ENCODE peak calls at places on chromosomes 2 and 18, in seven cellular contexts. L is H1, Q is HCT116, N is SK-N-SH, C is HepG2, T is IMR-90, U is K562. B is an unnamed sample.

GRCh38 chr2:46377287-46377605 is 80.0 kb downstream of the EPAS1 start:
- DNase-seq in L (no peak), Q (no peak), N (peak; percentile 47), C (no peak), T (no peak), U (peak; percentile 21), B (no peak)

GRCh38 chr2:94622113-94622618 is 249.1 kb upstream of the TEKT4 start:
- DNase-seq in L (no peak), Q (no peak), N (peak; percentile 8), C (no peak), T (no peak), U (no peak), B (no peak)

GRCh38 chr18:8685141-8685913 is 20.0 kb upstream of the MTCL1 start:
- DNase-seq in L (no peak), Q (no peak), N (no peak), C (no peak), T (peak; percentile 32), U (no peak), B (no peak)

GRCh38 chr2:72211777-72212515 is 64.3 kb upstream of the CYP26B1 start:
- DNase-seq in L (no peak), Q (no peak), N (no peak), C (no peak), T (peak; percentile 75), U (no peak), B (no peak)

GRCh38 chr2:46915281-46915810 is at the start of gene MCFD2:
- DNase-seq in L (no peak), Q (no peak), N (no peak), C (no peak), T (no peak), U (peak; percentile 30), B (no peak)

GRCh38 chr2:175729049-175729706 is 272.9 kb downstream of the LNPK start:
- DNase-seq in L (no peak), Q (no peak), N (no peak), C (no peak), T (no peak), U (no peak), B (no peak)

GRCh38 chr2:236177967-236178909 is 10.1 kb upstream of the GBX2 start:
- DNase-seq in L (no peak), Q (peak; percentile 56), N (peak; percentile 93), C (peak; percentile 54), T (peak; percentile 30), U (peak; percentile 73), B (no peak)

GRCh38 chr2:173153486-173153885 is 77.8 kb downstream of the MAP3K20 start:
- DNase-seq in L (no peak), Q (no peak), N (no peak), C (no peak), T (peak; percentile 35), U (no peak), B (no peak)

GRCh38 chr2:6926071-6926732 is 9.0 kb downstream of the RNF144A start:
- DNase-seq in L (no peak), Q (no peak), N (no peak), C (no peak), T (no peak), U (no peak), B (no peak)

GRCh38 chr2:1690056-1690775 is 54.1 kb downstream of the PXDN start:
- DNase-seq in L (no peak), Q (no peak), N (peak; percentile 52), C (no peak), T (no peak), U (no peak), B (no peak)

GRCh38 chr18:24293254-24293653 is 104.4 kb downstream of the OSBPL1A start:
- DNase-seq in L (no peak), Q (no peak), N (no peak), C (no peak), T (no peak), U (no peak), B (no peak)

GRCh38 chr2:158530829-158531228 is 74.1 kb downstream of the PKP4 start:
- DNase-seq in L (no peak), Q (no peak), N (no peak), C (no peak), T (no peak), U (no peak), B (no peak)

GRCh38 chr2:159010963-159011362 is 42.5 kb downstream of the TANC1 start:
- DNase-seq in L (no peak), Q (no peak), N (no peak), C (no peak), T (peak; percentile 69), U (no peak), B (no peak)

GRCh38 chr2:106193491-106193976 is 567 bp downstream of the UXS1 start:
- DNase-seq in L (no peak), Q (no peak), N (peak; percentile 70), C (peak; percentile 15), T (no peak), U (peak; percentile 44), B (no peak)

GRCh38 chr2:142989276-142990204 is 112.1 kb downstream of the KYNU start:
- DNase-seq in L (no peak), Q (peak; percentile 24), N (no peak), C (peak; percentile 44), T (peak; percentile 71), U (peak; percentile 13), B (no peak)

GRCh38 chr2:149817206-149817605 is 229.6 kb upstream of the MMADHC start:
- DNase-seq in L (no peak), Q (no peak), N (no peak), C (no peak), T (no peak), U (no peak), B (no peak)

GRCh38 chr2:50492452-50492851 is 539.5 kb downstream of the NRXN1 start:
- DNase-seq in L (peak; percentile 27), Q (peak; percentile 35), N (peak; percentile 57), C (peak; percentile 54), T (peak; percentile 65), U (peak; percentile 58), B (peak; percentile 5)

DNA sequence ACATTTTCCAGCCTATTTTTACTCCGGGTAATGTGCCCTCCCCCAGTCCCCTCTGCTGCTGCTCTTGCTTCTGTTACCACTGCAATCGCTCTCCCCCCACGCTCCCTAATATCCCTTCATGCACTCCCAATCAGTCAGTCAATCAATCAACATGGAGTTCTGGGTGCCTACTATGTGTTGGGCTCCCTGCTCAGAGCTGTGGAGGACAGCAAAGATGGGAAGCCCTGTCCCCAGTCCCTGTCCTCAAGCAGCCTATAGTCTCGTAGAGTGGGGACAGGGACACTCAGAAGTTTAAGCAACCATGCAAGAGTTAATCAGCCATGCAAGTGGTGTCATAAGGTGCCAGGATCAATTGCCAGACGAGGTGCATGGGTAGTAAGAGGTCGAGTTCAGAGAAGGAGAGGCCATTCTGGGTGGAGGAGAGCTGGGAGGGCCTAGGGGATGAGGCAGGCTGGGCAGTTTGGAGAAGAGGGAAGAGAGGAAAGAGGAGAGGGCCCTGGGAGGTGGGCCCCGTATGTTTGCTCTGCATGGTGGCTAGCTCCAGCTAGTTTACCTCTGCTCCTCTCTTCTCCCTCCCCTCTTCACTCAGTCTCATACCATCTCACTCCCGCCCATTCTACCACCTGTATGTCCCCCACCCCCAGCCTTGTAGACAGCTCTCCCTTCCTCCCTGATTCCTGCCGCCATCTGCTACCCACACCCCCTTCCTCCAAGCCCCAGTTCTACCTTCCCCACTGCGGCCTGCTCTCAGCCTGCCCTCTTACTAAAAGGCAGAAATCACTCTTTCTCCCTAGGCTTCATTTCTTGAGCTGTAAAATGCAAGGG is 3.9 kb downstream of the ASIC4 start:
- DNase-seq in L (no peak), Q (no peak), N (no peak), C (no peak), T (no peak), U (no peak), B (no peak)
- H3K4me2 ChIP-seq in L (no peak overlapping the region), Q (no peak overlapping the region), N (no peak overlapping the region), C (no peak overlapping the region), T (no peak overlapping the region), U (peak overlapping the region; percentile 78), B (no peak overlapping the region)

GRCh38 chr18:37544196-37544595 is 21.4 kb downstream of the CELF4 start:
- DNase-seq in L (no peak), Q (no peak), N (no peak), C (no peak), T (no peak), U (no peak), B (no peak)

GRCh38 chr18:37543321-37543720 is 22.3 kb downstream of the CELF4 start:
- DNase-seq in L (no peak), Q (no peak), N (no peak), C (no peak), T (no peak), U (no peak), B (no peak)

GRCh38 chr18:37545461-37545860 is 20.1 kb downstream of the CELF4 start:
- DNase-seq in L (no peak), Q (no peak), N (no peak), C (no peak), T (no peak), U (no peak), B (no peak)

GRCh38 chr18:37546023-37546537 is 19.5 kb downstream of the CELF4 start:
- DNase-seq in L (no peak), Q (no peak), N (no peak), C (no peak), T (no peak), U (no peak), B (no peak)

DNA sequence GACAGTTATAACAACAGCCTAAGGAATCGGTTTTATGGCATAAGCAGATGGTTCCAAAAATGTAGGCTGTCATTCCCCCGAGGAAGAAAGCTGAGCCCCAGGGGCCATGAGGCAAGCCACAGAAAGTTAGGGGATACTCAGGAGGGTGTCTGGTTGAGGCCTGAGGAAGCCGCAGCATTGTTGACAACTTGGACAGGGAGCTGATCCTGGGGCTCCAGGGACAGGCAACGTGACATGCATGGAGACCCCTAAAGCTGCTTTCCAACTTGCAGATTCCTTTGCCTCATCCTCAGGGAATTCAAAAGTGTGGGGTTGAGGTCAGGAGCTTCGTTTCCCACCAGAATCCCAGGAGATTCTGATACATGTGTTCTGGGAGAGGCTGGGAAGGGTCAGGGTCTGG is 20.9 kb downstream of the CELF4 start:
- DNase-seq in L (no peak), Q (no peak), N (no peak), C (no peak), T (no peak), U (no peak), B (no peak)
- TF ChIP-seq RAD21 in L (no peak), Q (no peak), N (no peak), C (no peak), T (no peak), U (no peak), B (no peak)

GRCh38 chr2:216299130-216299529 is 73.2 kb downstream of the MARCHF4 start:
- DNase-seq in L (no peak), Q (no peak), N (no peak), C (no peak), T (no peak), U (no peak), B (no peak)
- H2AFZ ChIP-seq in L (no peak overlapping the region), Q (no peak overlapping the region), N (no peak overlapping the region), C (no peak overlapping the region), T (no peak overlapping the region), U (no peak overlapping the region), B (no peak overlapping the region)

GRCh38 chr2:16112251-16112971 is 172.1 kb downstream of the MYCN start:
- DNase-seq in L (no peak), Q (no peak), N (no peak), C (no peak), T (no peak), U (no peak), B (no peak)

GRCh38 chr2:16113568-16114549 is 173.5 kb downstream of the MYCN start:
- DNase-seq in L (no peak), Q (no peak), N (no peak), C (no peak), T (no peak), U (no peak), B (no peak)

GRCh38 chr2:16114836-16115235 is 174.5 kb downstream of the MYCN start:
- DNase-seq in L (no peak), Q (no peak), N (no peak), C (peak; percentile 27), T (no peak), U (no peak), B (no peak)

GRCh38 chr2:16111838-16112210 is 171.5 kb downstream of the MYCN start:
- DNase-seq in L (no peak), Q (no peak), N (no peak), C (no peak), T (no peak), U (no peak), B (no peak)

GRCh38 chr2:16112972-16113560 is 172.7 kb downstream of the MYCN start:
- DNase-seq in L (no peak), Q (no peak), N (no peak), C (no peak), T (no peak), U (no peak), B (no peak)
- H3K4me2 ChIP-seq in L (no peak overlapping the region), Q (no peak overlapping the region), N (no peak overlapping the region), C (no peak overlapping the region), T (no peak overlapping the region), U (no peak overlapping the region), B (no peak overlapping the region)